ENCODE peak calls at places on chromosome 15, in six cellular contexts. N is glutamatergic neuron, O is HFFc6, U is cardiac muscle cell, L is foreskin fibroblast, X is WERI-Rb-1. P is an unnamed sample.

GRCh38 chr15:58049520-58050227 is 15.8 kb downstream of the ALDH1A2 start:
- DNase-seq in L (no peak), O (no peak), U (no peak), N (no peak), X (no peak), P (no peak)

GRCh38 chr15:25481208-25481862 is 42.5 kb upstream of the UBE3A start:
- DNase-seq in L (no peak), O (no peak), U (no peak), N (peak), X (peak), P (peak)

GRCh38 chr15:67197364-67197695 is 57.1 kb downstream of the AAGAB start:
- DNase-seq in L (no peak), N (no peak), U (no peak), X (no peak), O (no peak), P (no peak)

GRCh38 chr15:73599934-73600333 is 33.3 kb downstream of the NPTN start:
- DNase-seq in X (no peak), O (peak), U (no peak), N (no peak), L (peak), P (no peak)

GRCh38 chr15:52717924-52718323 is 38.7 kb upstream of the ATOSA start:
- DNase-seq in U (peak), L (no peak), O (no peak), N (no peak), X (no peak), P (no peak)

GRCh38 chr15:58498821-58499580 is 67.2 kb downstream of the LIPC start:
- DNase-seq in N (no peak), U (peak), O (peak), L (peak), X (peak), P (no peak)

GRCh38 chr15:35545316-35545824 is 595 bp downstream of the DPH6 start:
- DNase-seq in O (peak), U (peak), X (peak), N (peak), L (peak), P (peak)

GRCh38 chr15:98547255-98547654 is 101.1 kb upstream of the IGF1R start:
- DNase-seq in N (no peak), X (no peak), U (no peak), L (peak), O (no peak), P (no peak)

GRCh38 chr15:70539409-70539808 is 223.9 kb downstream of the UACA start:
- DNase-seq in O (no peak), U (no peak), L (no peak), N (no peak), X (no peak), P (no peak)

GRCh38 chr15:98025237-98025636 is 64.7 kb downstream of the ARRDC4 start:
- DNase-seq in U (no peak), N (no peak), O (peak), X (no peak), L (peak), P (no peak)

GRCh38 chr15:67865766-67866165 is 25.9 kb upstream of the RNU6-1 start:
- DNase-seq in U (no peak), N (no peak), O (no peak), L (no peak), X (no peak), P (no peak)

GRCh38 chr15:79610021-79610420 is 177.9 kb downstream of the MINAR1 start:
- DNase-seq in L (no peak), X (no peak), N (no peak), U (no peak), O (no peak), P (no peak)

DNA sequence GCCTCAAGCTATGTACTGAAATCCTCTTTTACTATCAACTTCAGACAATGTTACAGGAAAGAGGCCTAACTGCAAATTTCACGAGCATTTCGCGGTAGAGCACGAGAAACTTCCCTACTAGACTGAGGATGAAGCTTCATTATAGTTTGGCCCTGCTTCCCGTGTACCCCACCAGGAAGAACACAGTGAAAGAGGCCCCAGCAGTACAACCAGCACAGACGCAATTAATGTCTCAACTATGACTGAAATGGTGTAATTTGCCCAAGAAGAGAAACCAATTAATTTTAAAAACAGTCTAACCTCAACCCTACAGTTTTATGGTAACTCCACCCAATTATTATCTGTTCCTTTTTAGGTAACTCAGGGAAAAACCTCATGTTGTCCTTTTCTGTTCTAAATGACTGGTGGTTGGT is 12.1 kb downstream of the CHSY1 start:
- DNase-seq in X (no peak), U (no peak), N (no peak), O (no peak), L (no peak), P (no peak)
- TF ChIP-seq CTCF in X (no peak), U (no peak), N (no peak), O (no peak), L (no peak), P (no peak)

GRCh38 chr15:62244762-62245161 is 79.7 kb upstream of the C2CD4B start:
- DNase-seq in X (no peak), L (no peak), O (no peak), N (no peak), U (no peak), P (no peak)
- TF ChIP-seq CTCF in X (no peak), L (no peak), O (no peak), N (no peak), U (no peak), P (no peak)

DNA sequence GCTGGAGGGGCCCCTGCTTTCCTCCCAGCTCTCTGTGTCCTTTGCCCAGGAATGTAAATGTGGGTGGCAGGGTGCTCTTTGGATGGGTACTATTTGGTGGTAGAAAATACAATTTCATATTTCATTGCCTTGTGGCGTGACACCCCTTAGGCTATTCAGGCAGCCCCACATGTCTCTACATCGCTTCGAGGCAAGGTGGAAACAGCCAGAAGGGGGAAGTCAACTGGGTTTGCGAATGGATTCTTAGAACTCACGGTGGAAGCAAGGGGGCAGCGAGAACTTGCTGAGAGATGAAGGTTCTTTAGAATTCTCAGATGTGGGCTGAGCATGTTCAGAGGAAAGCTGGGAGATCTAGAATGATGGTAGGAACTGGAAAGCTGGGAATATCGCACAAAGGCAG is 25.3 kb downstream of the PLA2G4D start:
- DNase-seq in N (no peak), L (no peak), X (no peak), O (no peak), U (no peak), P (no peak)
- TF ChIP-seq CTCF in N (no peak), L (no peak), X (peak), O (no peak), U (no peak), P (no peak)

DNA sequence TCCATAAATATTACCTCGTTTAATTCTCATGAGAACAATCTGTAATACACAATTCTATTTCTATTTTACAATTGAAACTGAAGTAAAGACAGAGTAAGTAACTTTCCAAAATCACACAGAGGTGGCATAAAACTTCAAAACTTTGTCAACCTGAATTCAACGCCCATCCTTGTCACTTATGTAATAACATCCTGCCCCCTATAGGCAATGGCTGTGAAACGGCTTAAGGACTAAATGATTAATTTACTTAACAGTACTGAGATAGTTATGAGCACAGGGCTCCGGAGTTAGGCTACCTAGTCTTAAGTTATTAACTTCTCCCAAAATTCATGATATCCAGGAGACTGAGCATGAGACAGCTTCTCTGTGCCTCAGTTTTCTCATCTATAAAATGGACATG is 293.1 kb upstream of the CHRM5 start:
- DNase-seq in U (peak), N (no peak), L (no peak), O (peak), X (peak), P (no peak)
- TF ChIP-seq CTCF in U (peak), N (peak), L (peak), O (peak), X (peak), P (peak)

GRCh38 chr15:69027976-69028518 is 13.6 kb downstream of the NOX5 start:
- DNase-seq in O (no peak), L (no peak), U (no peak), N (no peak), X (no peak), P (no peak)

GRCh38 chr15:69032703-69033373 is 18.3 kb downstream of the NOX5 start:
- DNase-seq in O (no peak), X (no peak), L (no peak), U (no peak), N (no peak), P (no peak)

GRCh38 chr15:69034352-69034751 is 19.9 kb downstream of the NOX5 start:
- DNase-seq in U (peak), L (peak), N (no peak), X (no peak), O (peak), P (no peak)

GRCh38 chr15:69032006-69032405 is 17.5 kb downstream of the NOX5 start:
- DNase-seq in L (peak), X (no peak), O (no peak), U (no peak), N (no peak), P (no peak)

GRCh38 chr15:69031013-69032001 is 16.8 kb downstream of the NOX5 start:
- DNase-seq in N (peak), U (peak), L (peak), O (no peak), X (peak), P (peak)
- TF ChIP-seq CTCF in N (peak), U (peak), L (peak), O (peak), X (peak), P (peak)